ENCODE peak calls at places on chromosomes 11 and 22, in nine cellular contexts. O is CD8-positive, alpha-beta memory T cell; P is GM23248; Y is neuronal stem cell; X is fibroblast of lung; N is heart left ventricle; S is heart right ventricle; M is Panc1; D is body of pancreas. J is an unnamed sample.
A peak's percentile ranks its signal among the peaks of the same experiment; 100 is the strongest.

GRCh38 chr22:26517429-26517828 is 5.2 kb upstream of the TFIP11 start:
- DNase-seq in X (no peak), P (no peak), D (no peak), M (no peak), Y (no peak), S (no peak), N (no peak), O (no peak), J (no peak)

GRCh38 chr22:29912141-29912540 is 29.2 kb downstream of the MTMR3 start:
- DNase-seq in Y (no peak), X (no peak), P (no peak), S (no peak), D (no peak), O (no peak), M (no peak), N (no peak), J (no peak)

GRCh38 chr11:43738600-43739409 is 58.3 kb downstream of the HSD17B12 start:
- DNase-seq in X (peak; percentile 89), N (peak; percentile 36), Y (no peak), S (no peak), M (no peak), P (peak; percentile 84), O (no peak), D (peak; percentile 34), J (no peak)

GRCh38 chr22:43776081-43776670 is 35.9 kb downstream of the EFCAB6 start:
- DNase-seq in M (no peak), N (no peak), D (no peak), P (no peak), S (no peak), X (no peak), Y (no peak), O (no peak), J (no peak)

GRCh38 chr11:87460842-87461637 is 423.3 kb downstream of the TMEM135 start:
- DNase-seq in P (no peak), S (no peak), X (no peak), O (no peak), Y (no peak), N (no peak), D (no peak), M (no peak), J (no peak)

GRCh38 chr22:31806751-31807150 is 52.9 kb downstream of the DEPDC5 start:
- DNase-seq in P (no peak), D (no peak), Y (no peak), N (no peak), S (no peak), O (no peak), M (no peak), X (no peak), J (no peak)

GRCh38 chr11:7418061-7418460 is 67.2 kb upstream of the OLFML1 start:
- DNase-seq in D (no peak), Y (no peak), N (no peak), S (no peak), M (peak; percentile 24), O (no peak), P (no peak), X (peak; percentile 33), J (no peak)

GRCh38 chr11:19508166-19508565 is 204.5 kb upstream of the NAV2 start:
- DNase-seq in O (no peak), Y (no peak), D (no peak), S (no peak), M (peak; percentile 57), N (no peak), X (no peak), P (peak; percentile 26), J (no peak)

GRCh38 chr11:132621976-132622375 is 910.3 kb downstream of the OPCML start:
- DNase-seq in X (peak; percentile 44), N (no peak), Y (no peak), D (no peak), M (no peak), P (peak; percentile 19), O (no peak), S (no peak), J (no peak)

GRCh38 chr22:25085930-25086901 is 113.4 kb upstream of the CRYBB3 start:
- DNase-seq in X (peak; percentile 26), S (peak; percentile 61), D (peak; percentile 18), O (no peak), N (peak; percentile 66), Y (no peak), M (no peak), P (no peak), J (no peak)

GRCh38 chr11:62839050-62840015 is at the start of gene WDR74:
- DNase-seq in X (peak; percentile 91), O (peak; percentile 84), S (peak; percentile 93), M (peak; percentile 72), D (peak; percentile 94), Y (peak; percentile 84), N (peak; percentile 95), P (peak; percentile 97), J (no peak)

GRCh38 chr11:119468511-119468910 is 45.5 kb upstream of the THY1 start:
- DNase-seq in O (no peak), P (no peak), D (no peak), Y (no peak), X (no peak), N (no peak), S (no peak), M (no peak), J (no peak)

GRCh38 chr11:119377961-119378667 is 3.4 kb downstream of the USP2 start:
- DNase-seq in D (no peak), S (no peak), M (no peak), X (no peak), O (no peak), N (peak; percentile 34), Y (no peak), P (no peak), J (no peak)

GRCh38 chr11:20611892-20612291 is 12.5 kb downstream of the SLC6A5 start:
- DNase-seq in D (no peak), M (no peak), P (no peak), O (no peak), X (no peak), S (no peak), Y (no peak), N (no peak), J (no peak)

GRCh38 chr11:1751999-1752906 is 1.9 kb upstream of the IFITM10 start:
- DNase-seq in Y (no peak), M (no peak), D (no peak), P (no peak), N (no peak), X (no peak), O (no peak), S (no peak), J (no peak)

GRCh38 chr11:11845551-11845950 is 3.8 kb downstream of the USP47 start:
- DNase-seq in D (no peak), Y (no peak), X (peak; percentile 29), S (no peak), N (no peak), M (no peak), O (no peak), P (peak; percentile 61), J (no peak)
- H3K4me1 ChIP-seq in D (peaks cover 72% of the 10 kb centered on the region), Y (peaks cover 3% of the 10 kb centered on the region), X (peaks cover 2% of the 10 kb centered on the region), S (peaks cover 66% of the 10 kb centered on the region), N (peaks cover 77% of the 10 kb centered on the region), M (peaks cover 53% of the 10 kb centered on the region), O (peaks cover 67% of the 10 kb centered on the region), P (peaks cover 59% of the 10 kb centered on the region), J (no peaks in the 10 kb centered on the region)

GRCh38 chr22:22047776-22048175 is 65.2 kb upstream of the TOP3B start:
- DNase-seq in O (no peak), M (no peak), D (no peak), X (no peak), N (no peak), P (no peak), S (no peak), Y (no peak), J (no peak)
- H3K27me3 ChIP-seq in O (peaks cover 3% of the 10 kb centered on the region), M (no peaks in the 10 kb centered on the region), D (no peaks in the 10 kb centered on the region), X (peaks cover 8% of the 10 kb centered on the region), N (peaks cover 3% of the 10 kb centered on the region), P (peaks cover 14% of the 10 kb centered on the region), S (no peaks in the 10 kb centered on the region), Y (peaks cover 5% of the 10 kb centered on the region), J (peaks cover 32% of the 10 kb centered on the region)

GRCh38 chr11:5809905-5810792 is 1.4 kb downstream of the OR52N2 start:
- DNase-seq in M (no peak), X (no peak), S (no peak), Y (no peak), N (no peak), P (no peak), O (no peak), D (no peak), J (no peak)

GRCh38 chr11:5807580-5807979 is 1.1 kb upstream of the OR52N2 start:
- DNase-seq in S (no peak), Y (no peak), O (no peak), P (no peak), D (no peak), M (no peak), N (no peak), X (no peak), J (no peak)

GRCh38 chr11:5803982-5804381 is 4.7 kb upstream of the OR52N2 start:
- DNase-seq in D (no peak), X (no peak), O (no peak), M (no peak), P (no peak), Y (no peak), N (no peak), S (no peak), J (no peak)

GRCh38 chr11:5809122-5809519 is 397 bp downstream of the OR52N2 start:
- DNase-seq in N (no peak), D (no peak), O (no peak), P (peak; percentile 31), X (no peak), Y (no peak), S (no peak), M (no peak), J (no peak)

GRCh38 chr11:5808500-5809121 is at the start of gene OR52N2:
- DNase-seq in D (peak; percentile 84), X (peak; percentile 48), M (peak; percentile 76), N (peak; percentile 70), O (peak; percentile 54), P (peak; percentile 81), Y (peak; percentile 81), S (peak; percentile 35), J (peak; percentile 50)
- H3K4me3 ChIP-seq in D (peak within 1 kb of the TSS; percentile 11), X (peak within 1 kb of the TSS; percentile 58), M (peak within 1 kb of the TSS; percentile 42), N (peak within 1 kb of the TSS; percentile 62), O (peak within 1 kb of the TSS; percentile 78), P (peak within 1 kb of the TSS; percentile 80), Y (no peak within 1 kb of the TSS), S (peak within 1 kb of the TSS; percentile 43), J (peak within 1 kb of the TSS; percentile 56)

DNA sequence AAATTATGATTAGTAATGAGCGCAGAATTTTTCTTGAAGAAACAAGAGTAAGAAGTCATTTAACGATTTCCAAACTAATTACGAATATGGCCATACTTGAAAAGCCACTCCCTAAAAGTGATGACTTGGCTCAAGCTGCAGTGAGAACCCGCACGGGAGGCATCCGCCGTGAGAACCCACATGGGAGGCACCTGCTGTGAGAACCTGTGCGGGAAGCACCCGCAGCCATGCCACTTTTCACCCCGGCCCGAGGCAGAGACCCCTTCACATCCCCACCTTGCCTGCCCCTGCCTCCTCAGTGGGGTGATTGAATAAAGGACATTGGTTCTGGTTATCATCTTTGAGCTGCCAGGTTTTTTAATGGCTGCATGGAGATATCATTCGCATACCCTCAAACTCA is 89.7 kb downstream of the BRD1 start:
- DNase-seq in O (no peak), Y (no peak), M (no peak), D (no peak), X (no peak), P (no peak), N (no peak), S (no peak), J (no peak)
- H3K4me1 ChIP-seq in O (peaks cover 5% of the 10 kb centered on the region), Y (no peaks in the 10 kb centered on the region), M (no peaks in the 10 kb centered on the region), D (no peaks in the 10 kb centered on the region), X (no peaks in the 10 kb centered on the region), P (no peaks in the 10 kb centered on the region), N (no peaks in the 10 kb centered on the region), S (no peaks in the 10 kb centered on the region), J (no peaks in the 10 kb centered on the region)